ENCODE peak calls at places on chromosomes 3 and 15, in four cellular contexts. A is IMR-90, T is lower leg skin, P is heart right ventricle. G is an unnamed sample.

GRCh38 chr3:184154909-184155643 is at the start of gene DVL3:
- DNase-seq in A (peak; percentile 52), T (no peak), P (peak; percentile 74), G (no peak)

GRCh38 chr3:125003369-125003853 is 52.4 kb downstream of the HEG1 start:
- DNase-seq in A (peak; percentile 72), T (no peak), P (peak; percentile 71), G (peak; percentile 10)

GRCh38 chr3:52915245-52915772 is 18.0 kb upstream of the STIMATE start:
- DNase-seq in A (no peak), T (no peak), P (no peak), G (no peak)

GRCh38 chr3:66666362-66666761 is 165.5 kb upstream of the LRIG1 start:
- DNase-seq in A (no peak), T (no peak), P (no peak), G (no peak)

GRCh38 chr3:148789156-148789555 is 38.5 kb upstream of the CPB1 start:
- DNase-seq in A (no peak), T (no peak), P (no peak), G (no peak)

GRCh38 chr3:52487788-52488691 is 7.1 kb upstream of the STAB1 start:
- DNase-seq in A (no peak), T (no peak), P (no peak), G (no peak)

GRCh38 chr15:38873151-38873550 is 308.5 kb upstream of the RASGRP1 start:
- DNase-seq in A (no peak), T (no peak), P (no peak), G (no peak)

GRCh38 chr3:57756528-57757401 is 656 bp downstream of the SLMAP start:
- DNase-seq in A (peak; percentile 74), T (peak; percentile 40), P (peak; percentile 39), G (no peak)

GRCh38 chr15:42353061-42353460 is 6.2 kb upstream of the CAPN3 start:
- DNase-seq in A (no peak), T (no peak), P (no peak), G (no peak)

GRCh38 chr3:111081008-111081545 is 9.5 kb downstream of the NECTIN3 start:
- DNase-seq in A (peak; percentile 51), T (no peak), P (no peak), G (no peak)

GRCh38 chr3:194089357-194090177 is 46.4 kb upstream of the HES1 start:
- DNase-seq in A (peak; percentile 97), T (peak; percentile 92), P (peak; percentile 38), G (peak; percentile 100)

GRCh38 chr3:185823280-185824044 is 1.4 kb downstream of the IGF2BP2 start:
- DNase-seq in A (peak; percentile 41), T (peak; percentile 20), P (peak; percentile 36), G (no peak)

GRCh38 chr3:33001889-33002288 is 50.4 kb downstream of the CCR4 start:
- DNase-seq in A (no peak), T (no peak), P (no peak), G (no peak)

GRCh38 chr3:184981071-184981470 is 169.1 kb downstream of the VPS8 start:
- DNase-seq in A (no peak), T (no peak), P (no peak), G (no peak)

GRCh38 chr15:67481680-67482079 is 39.3 kb upstream of the C15orf61 start:
- DNase-seq in A (no peak), T (no peak), P (no peak), G (no peak)

GRCh38 chr3:153903430-153903829 is 217.8 kb upstream of the ARHGEF26 start:
- DNase-seq in A (no peak), T (no peak), P (no peak), G (no peak)
- TF ChIP-seq CTCF in A (no peak), T (no peak), P (no peak), G (no peak)

GRCh38 chr3:47590212-47590611 is 11.5 kb upstream of the CSPG5 start:
- DNase-seq in A (no peak), T (no peak), P (no peak), G (no peak)
- H3K4me3 ChIP-seq in A (no peak overlapping the region), T (no peak overlapping the region), P (no peak overlapping the region), G (no peak overlapping the region)

DNA sequence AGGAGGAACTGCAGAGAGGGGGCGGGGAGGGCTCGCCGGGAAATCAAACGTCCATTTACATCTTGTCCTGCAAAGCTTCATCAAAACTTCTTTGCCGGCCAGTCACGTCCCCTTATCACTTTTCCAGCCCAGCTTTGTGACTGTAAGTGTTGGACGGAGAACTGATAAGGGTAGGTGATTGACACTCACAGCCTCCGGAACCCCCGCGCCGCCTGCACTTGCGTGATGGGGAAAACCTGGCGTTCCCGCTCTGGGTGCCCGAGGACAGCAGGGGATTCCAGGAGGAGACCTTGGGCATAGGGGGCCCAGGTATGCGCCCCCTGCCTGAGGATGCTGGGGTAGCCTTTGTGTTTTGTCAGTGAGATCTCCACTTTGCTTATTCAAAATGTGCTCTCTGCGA is 72.8 kb upstream of the ANKRD34C start:
- DNase-seq in A (no peak), T (no peak), P (no peak), G (no peak)
- TF ChIP-seq CTCF in A (no peak), T (no peak), P (no peak), G (no peak)

GRCh38 chr3:71247221-71247947 is 336.1 kb downstream of the FOXP1 start:
- DNase-seq in A (peak; percentile 67), T (no peak), P (peak; percentile 24), G (no peak)

GRCh38 chr3:71245052-71245488 is 338.5 kb downstream of the FOXP1 start:
- DNase-seq in A (peak; percentile 83), T (no peak), P (no peak), G (no peak)

GRCh38 chr3:71247948-71248315 is 335.6 kb downstream of the FOXP1 start:
- DNase-seq in A (no peak), T (no peak), P (no peak), G (no peak)

GRCh38 chr3:71244153-71245051 is 339.1 kb downstream of the FOXP1 start:
- DNase-seq in A (peak; percentile 67), T (no peak), P (peak; percentile 54), G (no peak)

DNA sequence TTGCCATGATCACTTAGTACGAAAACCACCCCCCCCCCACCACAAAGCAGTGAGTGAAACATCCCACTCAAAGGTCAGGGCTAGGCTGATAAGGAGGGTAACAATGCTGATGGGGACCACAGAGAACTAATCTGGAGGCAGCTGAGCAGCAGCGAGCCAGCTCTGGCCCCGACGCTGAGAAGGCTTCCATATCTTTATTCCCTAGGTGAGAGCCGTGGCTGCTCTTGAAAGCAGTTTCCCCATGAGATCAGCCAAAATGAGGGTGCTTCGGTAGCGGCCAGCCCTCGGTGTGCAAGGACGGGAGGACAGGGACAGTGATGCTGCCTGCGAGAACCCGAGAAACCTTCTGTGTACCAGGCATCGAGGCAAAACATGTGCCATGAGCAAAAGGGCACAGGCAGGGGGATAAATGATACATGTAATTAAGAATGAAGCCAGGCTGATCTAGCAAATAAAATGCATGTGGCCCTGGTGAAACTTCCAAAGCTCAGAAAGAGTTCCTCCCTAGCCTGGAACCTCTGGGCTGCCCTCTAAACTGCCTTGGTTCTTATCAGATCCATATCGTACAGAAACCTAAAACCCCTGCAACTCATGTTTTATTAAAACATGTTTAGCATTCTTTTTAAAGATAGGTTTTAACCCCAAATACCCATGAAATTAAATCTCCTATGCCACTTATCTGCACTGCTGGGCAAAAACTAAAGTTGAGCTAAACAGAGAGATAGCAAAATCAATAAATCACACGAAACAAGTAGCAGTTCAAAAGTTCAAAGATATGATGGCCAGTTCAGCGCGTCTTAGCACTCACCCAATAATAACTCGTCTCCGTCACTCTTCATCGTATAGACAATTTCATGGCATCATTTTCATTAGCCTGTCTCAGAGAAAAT is 337.3 kb downstream of the FOXP1 start:
- DNase-seq in A (no peak), T (no peak), P (no peak), G (no peak)
- H3K4me3 ChIP-seq in A (no peak overlapping the region), T (no peak overlapping the region), P (no peak overlapping the region), G (no peak overlapping the region)

GRCh38 chr15:80982205-80982604 is 7.4 kb downstream of the MESD start:
- DNase-seq in A (no peak), T (no peak), P (no peak), G (no peak)
- TF ChIP-seq CTCF in A (no peak), T (no peak), P (no peak), G (peak; percentile 8)

DNA sequence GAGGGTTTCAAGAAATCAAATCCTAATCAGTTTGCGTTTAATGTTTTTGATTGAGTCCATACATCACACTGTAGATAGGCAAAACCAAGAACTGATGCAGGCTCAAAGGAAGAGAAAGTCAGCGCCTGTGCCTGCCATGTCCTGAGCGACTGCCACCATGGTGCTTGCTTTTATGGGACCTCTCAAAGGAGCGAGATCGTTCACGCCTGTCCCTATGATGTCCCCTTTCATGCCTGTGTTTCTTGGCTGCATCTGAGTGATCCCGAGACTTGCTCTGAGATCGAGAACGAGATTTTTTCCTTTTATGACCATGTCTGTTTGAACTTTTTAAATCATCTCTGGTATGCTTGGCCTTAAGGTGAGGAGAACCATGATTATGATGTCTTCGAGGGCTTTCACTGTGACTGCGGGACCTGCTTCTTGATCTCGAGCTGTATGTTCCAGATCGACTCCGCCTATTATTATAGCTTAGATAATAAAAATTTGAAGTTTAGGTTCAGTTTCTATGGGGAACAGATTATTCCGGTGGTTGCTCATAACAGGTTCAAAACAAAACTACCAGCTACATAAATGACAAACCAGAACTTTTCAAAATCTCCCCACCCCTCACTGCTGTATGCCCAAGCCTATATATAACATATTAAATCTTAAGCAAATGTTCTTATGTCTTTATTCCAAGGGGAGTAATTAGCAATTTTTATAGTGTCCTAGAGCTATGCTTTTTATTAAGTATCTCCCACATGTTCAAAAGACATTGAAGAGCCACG is 11.6 kb downstream of the CCNL1 start:
- DNase-seq in A (no peak), T (no peak), P (no peak), G (no peak)
- H3K4me3 ChIP-seq in A (no peak overlapping the region), T (no peak overlapping the region), P (no peak overlapping the region), G (no peak overlapping the region)

GRCh38 chr3:171514466-171514865 is 54.3 kb upstream of the TNIK start:
- DNase-seq in A (no peak), T (no peak), P (no peak), G (no peak)
- TF ChIP-seq CTCF in A (peak; percentile 16), T (no peak), P (no peak), G (no peak)

G was measured in AG09309.